ENCODE peak calls at places on chromosomes 12 and 14, in four cellular contexts. N is AG04450, R is A673, Q is astrocyte of the spinal cord. T is an unnamed sample.

GRCh38 chr12:92158711-92159534 is 13.3 kb upstream of the BTG1 start:
- DNase-seq in N (no peak), R (no peak), Q (no peak), T (no peak)

GRCh38 chr12:75474121-75474520 is 6.4 kb upstream of the GLIPR1 start:
- DNase-seq in N (no peak), R (no peak), Q (no peak), T (no peak)

GRCh38 chr12:2291182-2291832 is 238.5 kb downstream of the CACNA1C start:
- DNase-seq in R (peak; percentile 72), N (no peak), Q (peak; percentile 53), T (no peak)

GRCh38 chr12:76346236-76346635 is 2.0 kb downstream of the BBS10 start:
- DNase-seq in R (no peak), Q (no peak), N (no peak), T (peak; percentile 64)

GRCh38 chr12:71755146-71755892 is 656 bp downstream of the RAB21 start:
- DNase-seq in Q (peak; percentile 58), R (peak; percentile 43), N (no peak), T (peak; percentile 66)

GRCh38 chr12:123131291-123131831 is 19.5 kb downstream of the PITPNM2 start:
- DNase-seq in R (no peak), N (no peak), Q (no peak), T (peak; percentile 64)

GRCh38 chr14:95993768-95994592 is 45.2 kb upstream of the C14orf132 start:
- DNase-seq in N (peak; percentile 18), Q (peak; percentile 53), R (peak; percentile 70), T (peak; percentile 44)

GRCh38 chr12:54658306-54659264 is 10.4 kb upstream of the DCD start:
- DNase-seq in N (no peak), R (peak; percentile 78), Q (no peak), T (peak; percentile 15)

GRCh38 chr12:25960176-25960575 is 1.7 kb downstream of the RASSF8 start:
- DNase-seq in Q (peak; percentile 58), R (peak; percentile 28), N (no peak), T (peak; percentile 52)

GRCh38 chr12:57242691-57243454 is 8.1 kb downstream of the STAC3 start:
- DNase-seq in Q (peak; percentile 47), N (no peak), R (peak; percentile 89), T (no peak)

GRCh38 chr14:76776306-76777251 is 15.3 kb downstream of the VASH1 start:
- DNase-seq in Q (no peak), N (no peak), R (peak; percentile 36), T (no peak)

GRCh38 chr12:121578230-121579189 is 2.3 kb downstream of the KDM2B start:
- DNase-seq in Q (no peak), N (no peak), R (no peak), T (no peak)

GRCh38 chr12:66960704-66961690 is 282.1 kb upstream of the GRIP1 start:
- DNase-seq in N (no peak), R (no peak), Q (peak; percentile 5), T (no peak)

GRCh38 chr12:120257041-120257821 is 8.3 kb downstream of the PXN start:
- DNase-seq in N (peak; percentile 84), R (peak; percentile 87), Q (peak; percentile 96), T (peak; percentile 97)

GRCh38 chr12:96986883-96987523 is 79.9 kb downstream of the NEDD1 start:
- DNase-seq in N (no peak), Q (peak; percentile 41), R (peak; percentile 65), T (peak; percentile 24)

GRCh38 chr12:115398311-115398781 is 714.4 kb upstream of the TBX3 start:
- DNase-seq in R (no peak), Q (no peak), N (no peak), T (peak; percentile 33)

GRCh38 chr12:89245090-89245489 is 107.2 kb downstream of the DUSP6 start:
- DNase-seq in N (no peak), Q (no peak), R (peak; percentile 88), T (peak; percentile 65)

GRCh38 chr14:69261761-69262331 is 1.9 kb downstream of the GALNT16 start:
- DNase-seq in N (no peak), Q (no peak), R (no peak), T (no peak)

GRCh38 chr12:56162468-56163290 is 4.5 kb downstream of the MYL6 start:
- DNase-seq in Q (no peak), R (peak; percentile 63), N (no peak), T (no peak)

GRCh38 chr12:123092866-123093265 is 58.0 kb downstream of the PITPNM2 start:
- DNase-seq in N (no peak), Q (no peak), R (no peak), T (no peak)

GRCh38 chr12:120453977-120454376 is 7.7 kb downstream of the GATC start:
- DNase-seq in R (peak; percentile 52), N (no peak), Q (peak; percentile 20), T (peak; percentile 25)

GRCh38 chr14:22545842-22546721 is 42.9 kb downstream of the DAD1 start:
- DNase-seq in Q (peak; percentile 91), R (peak; percentile 96), N (peak; percentile 67), T (peak; percentile 64)

GRCh38 chr14:94751321-94751720 is 18.6 kb downstream of the GSC start:
- DNase-seq in R (no peak), N (no peak), Q (no peak), T (no peak)

GRCh38 chr12:114916124-114916523 is 232.1 kb upstream of the TBX3 start:
- DNase-seq in Q (peak; percentile 74), N (no peak), R (no peak), T (peak; percentile 87)

GRCh38 chr12:51759175-51759574 is 89.3 kb downstream of the FIGNL2 start:
- DNase-seq in R (no peak), Q (no peak), N (no peak), T (no peak)

GRCh38 chr14:92848941-92849340 is 54.8 kb downstream of the GOLGA5 start:
- DNase-seq in Q (no peak), N (no peak), R (no peak), T (no peak)

GRCh38 chr12:111757361-111758119 is 9.2 kb upstream of the ALDH2 start:
- DNase-seq in Q (peak; percentile 69), R (no peak), N (no peak), T (peak; percentile 65)

GRCh38 chr12:29025936-29026335 is 123.1 kb upstream of the FAR2 start:
- DNase-seq in R (no peak), N (no peak), Q (no peak), T (no peak)

GRCh38 chr14:32354716-32355115 is 25.6 kb downstream of the AKAP6 start:
- DNase-seq in Q (no peak), N (no peak), R (no peak), T (no peak)

GRCh38 chr14:50051106-50051505 is 65.3 kb downstream of the VCPKMT start:
- DNase-seq in R (no peak), Q (peak; percentile 42), N (no peak), T (no peak)

GRCh38 chr14:104893435-104894207 is 28.6 kb downstream of the CEP170B start:
- DNase-seq in Q (no peak), N (no peak), R (no peak), T (no peak)

GRCh38 chr14:74904623-74905503 is 18.2 kb downstream of the RPS6KL1 start:
- DNase-seq in Q (no peak), R (no peak), N (no peak), T (no peak)

GRCh38 chr14:97978336-97978735 is 1181.2 kb downstream of the VRK1 start:
- DNase-seq in Q (peak; percentile 67), R (peak; percentile 92), N (no peak), T (peak; percentile 66)
- H3K4me3 ChIP-seq in Q (no peak overlapping the region), R (peak overlapping the region; percentile 46), N (no peak overlapping the region), T (peak overlapping the region; percentile 50)

GRCh38 chr12:6201199-6201608 is 1.0 kb downstream of the CD9 start:
- DNase-seq in R (no peak), Q (no peak), N (no peak), T (no peak)
- TF ChIP-seq CTCF in R (no peak), Q (no peak), N (no peak), T (no peak)

GRCh38 chr14:85241022-85241880 is 288.7 kb upstream of the FLRT2 start:
- DNase-seq in Q (peak; percentile 59), N (no peak), R (peak; percentile 35), T (no peak)
- H3K4me3 ChIP-seq in Q (no peak overlapping the region), N (no peak overlapping the region), R (no peak overlapping the region), T (no peak overlapping the region)

GRCh38 chr12:12349711-12350665 is at the start of gene MANSC1:
- DNase-seq in N (no peak), R (peak; percentile 69), Q (no peak), T (peak; percentile 29)
- TF ChIP-seq CTCF in N (peak; percentile 35), R (peak; percentile 43), Q (peak; percentile 45), T (peak; percentile 33)

GRCh38 chr14:51859136-51859535 is 1.3 kb upstream of the GNG2 start:
- DNase-seq in R (no peak), Q (no peak), N (no peak), T (peak; percentile 29)
- H3K4me3 ChIP-seq in R (no peak overlapping the region), Q (no peak overlapping the region), N (no peak overlapping the region), T (no peak overlapping the region)

GRCh38 chr12:44873898-44874297 is 2.2 kb downstream of the NELL2 start:
- DNase-seq in R (peak; percentile 59), N (no peak), Q (peak; percentile 29), T (peak; percentile 6)
- TF ChIP-seq CTCF in R (peak; percentile 78), N (no peak), Q (peak; percentile 22), T (peak; percentile 29)

GRCh38 chr12:16504200-16504599 is 101.8 kb downstream of the LMO3 start:
- DNase-seq in R (no peak), N (no peak), Q (no peak), T (no peak)
- H3K4me3 ChIP-seq in R (no peak overlapping the region), N (no peak overlapping the region), Q (no peak overlapping the region), T (no peak overlapping the region)